ENCODE peak calls at places on chromosomes 1 and 21, in five cellular contexts. U, G, R, V and J are unnamed samples.

GRCh38 chr1:87305762-87306161 is 22.9 kb upstream of the LMO4 start:
- DNase-seq in U (no peak), G (no peak), R (no peak), V (peak; percentile 35), J (no peak)

GRCh38 chr1:200512191-200512590 is 102.4 kb upstream of the ZNF281 start:
- DNase-seq in U (no peak), G (no peak), R (no peak), V (peak; percentile 91), J (no peak)

GRCh38 chr1:236494586-236495207 is 29.1 kb upstream of the LGALS8 start:
- DNase-seq in U (no peak), G (no peak), R (no peak), V (peak; percentile 32), J (no peak)

GRCh38 chr1:33822396-33822795 is 41.5 kb upstream of the HMGB4 start:
- DNase-seq in U (no peak), G (no peak), R (no peak), V (no peak), J (no peak)

GRCh38 chr21:19507682-19508260 is 1104.2 kb upstream of the TMPRSS15 start:
- DNase-seq in U (no peak), G (no peak), R (no peak), V (no peak), J (no peak)

GRCh38 chr21:46634966-46635323 is 529 bp upstream of the PRMT2 start:
- DNase-seq in U (no peak), G (no peak), R (no peak), V (peak; percentile 92), J (peak; percentile 52)

GRCh38 chr1:204507317-204508105 is 8.7 kb upstream of the MDM4 start:
- DNase-seq in U (peak; percentile 87), G (peak; percentile 52), R (no peak), V (peak; percentile 66), J (no peak)

GRCh38 chr1:169108897-169109560 is 2.5 kb downstream of the ATP1B1 start:
- DNase-seq in U (no peak), G (peak; percentile 65), R (no peak), V (no peak), J (no peak)

GRCh38 chr1:69595486-69595885 is 27.8 kb downstream of the LRRC7 start:
- DNase-seq in U (no peak), G (no peak), R (no peak), V (no peak), J (no peak)

GRCh38 chr1:81305997-81306452 is 494.7 kb upstream of the ADGRL2 start:
- DNase-seq in U (no peak), G (no peak), R (no peak), V (peak; percentile 54), J (no peak)

GRCh38 chr1:209207701-209208286 is 375.7 kb upstream of the CAMK1G start:
- DNase-seq in U (peak; percentile 84), G (peak; percentile 73), R (peak; percentile 56), V (peak; percentile 88), J (peak; percentile 53)

GRCh38 chr1:63653971-63654370 is 60.8 kb downstream of the PGM1 start:
- DNase-seq in U (no peak), G (no peak), R (no peak), V (no peak), J (no peak)

GRCh38 chr1:55893155-55893554 is 678.0 kb upstream of the USP24 start:
- DNase-seq in U (no peak), G (no peak), R (no peak), V (peak; percentile 63), J (no peak)

GRCh38 chr21:26177187-26177586 is 6.6 kb upstream of the APP start:
- DNase-seq in U (no peak), G (no peak), R (no peak), V (peak; percentile 35), J (no peak)

GRCh38 chr1:61067446-61067845 is 14.9 kb upstream of the NFIA start:
- DNase-seq in U (no peak), G (no peak), R (no peak), V (peak; percentile 23), J (no peak)

GRCh38 chr1:22884806-22885559 is 87.7 kb downstream of the LACTBL1 start:
- DNase-seq in U (no peak), G (no peak), R (no peak), V (no peak), J (no peak)

GRCh38 chr1:184416921-184417320 is 30.1 kb downstream of the C1orf21 start:
- DNase-seq in U (no peak), G (no peak), R (no peak), V (no peak), J (no peak)

GRCh38 chr1:30171956-30172694 is 551.3 kb downstream of the MATN1 start:
- DNase-seq in U (no peak), G (no peak), R (no peak), V (no peak), J (no peak)

GRCh38 chr1:181149326-181150000 is 61.0 kb downstream of the IER5 start:
- DNase-seq in U (no peak), G (no peak), R (no peak), V (no peak), J (no peak)

GRCh38 chr1:104467590-104467989 is 717.9 kb downstream of the AMY1C start:
- DNase-seq in U (no peak), G (no peak), R (no peak), V (no peak), J (no peak)

GRCh38 chr1:217379338-217379737 is 251.6 kb downstream of the GPATCH2 start:
- DNase-seq in U (no peak), G (no peak), R (no peak), V (no peak), J (no peak)

GRCh38 chr21:32096411-32096810 is 182.4 kb downstream of the MIS18A start:
- DNase-seq in U (peak; percentile 68), G (no peak), R (no peak), V (peak; percentile 14), J (no peak)

GRCh38 chr1:230132758-230133157 is 65.7 kb downstream of the GALNT2 start:
- DNase-seq in U (no peak), G (no peak), R (no peak), V (no peak), J (no peak)
- H3K4me1 ChIP-seq in U (no peaks in the 10 kb centered on the region), G (peaks cover 2% of the 10 kb centered on the region), R (peaks cover 42% of the 10 kb centered on the region), V (peaks cover 12% of the 10 kb centered on the region), J (peaks cover 14% of the 10 kb centered on the region)

DNA sequence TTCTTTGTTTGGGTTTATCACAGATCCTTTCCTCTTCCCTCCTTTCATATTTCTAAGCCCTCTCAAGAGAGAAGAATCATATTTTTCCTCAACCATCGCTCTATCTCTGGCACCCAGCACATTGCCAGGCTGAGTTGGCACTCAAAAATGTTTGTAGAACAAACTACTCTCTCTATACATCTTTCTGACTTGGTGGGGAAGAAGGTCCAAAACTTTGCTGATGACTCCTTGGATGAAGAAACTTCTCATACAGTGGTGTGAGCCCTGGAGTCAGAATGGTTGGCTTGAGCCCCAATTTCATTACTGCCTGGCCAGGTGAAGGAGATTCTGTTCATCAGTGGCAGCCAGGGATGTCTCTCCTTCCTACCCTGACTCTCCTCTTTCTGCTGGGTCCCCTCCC is 11.9 kb downstream of the ALX3 start:
- DNase-seq in U (no peak), G (no peak), R (no peak), V (peak; percentile 55), J (no peak)
- H3K4me1 ChIP-seq in U (no peaks in the 10 kb centered on the region), G (peaks cover 11% of the 10 kb centered on the region), R (no peaks in the 10 kb centered on the region), V (peaks cover 49% of the 10 kb centered on the region), J (no peaks in the 10 kb centered on the region)

GRCh38 chr1:84541679-84542078 is 32.6 kb downstream of the CTBS start:
- DNase-seq in U (no peak), G (no peak), R (no peak), V (no peak), J (no peak)
- H3K4me1 ChIP-seq in U (no peaks in the 10 kb centered on the region), G (no peaks in the 10 kb centered on the region), R (no peaks in the 10 kb centered on the region), V (no peaks in the 10 kb centered on the region), J (no peaks in the 10 kb centered on the region)

GRCh38 chr1:34925730-34926129 is 3.7 kb downstream of the DLGAP3 start:
- DNase-seq in U (no peak), G (no peak), R (no peak), V (no peak), J (no peak)

GRCh38 chr1:34926894-34927293 is 2.6 kb downstream of the DLGAP3 start:
- DNase-seq in U (peak; percentile 58), G (no peak), R (no peak), V (no peak), J (no peak)

GRCh38 chr1:34924759-34925555 is 4.5 kb downstream of the DLGAP3 start:
- DNase-seq in U (peak; percentile 72), G (peak; percentile 72), R (peak; percentile 64), V (peak; percentile 83), J (peak; percentile 44)

GRCh38 chr1:34927316-34927715 is 2.1 kb downstream of the DLGAP3 start:
- DNase-seq in U (no peak), G (no peak), R (no peak), V (no peak), J (peak; percentile 32)

DNA sequence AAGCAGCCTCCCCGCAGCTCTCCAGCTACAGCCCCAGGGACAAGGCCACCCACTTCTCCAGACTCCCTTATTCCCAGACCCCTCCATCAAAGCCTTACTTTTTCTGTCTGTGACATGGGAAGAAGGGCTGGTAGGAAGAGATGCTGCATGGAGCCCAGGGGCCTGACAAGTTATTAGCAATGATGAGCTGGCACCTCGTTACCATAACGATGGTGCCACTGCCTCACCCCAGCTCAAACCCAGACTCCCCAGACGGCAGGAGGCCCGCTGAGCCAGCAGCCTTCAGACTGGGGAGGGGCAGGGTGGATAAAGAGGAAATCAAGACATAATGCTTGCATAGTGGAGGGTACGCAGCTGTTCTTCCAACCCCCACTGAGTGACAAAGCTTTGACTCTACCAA is 3.3 kb downstream of the DLGAP3 start:
- DNase-seq in U (no peak), G (no peak), R (no peak), V (no peak), J (no peak)
- H3K4me1 ChIP-seq in U (peaks cover 9% of the 10 kb centered on the region), G (peaks cover 3% of the 10 kb centered on the region), R (no peaks in the 10 kb centered on the region), V (no peaks in the 10 kb centered on the region), J (peaks cover 14% of the 10 kb centered on the region)

GRCh38 chr1:226884966-226885820 is 14.8 kb downstream of the PSEN2 start:
- DNase-seq in U (no peak), G (no peak), R (no peak), V (no peak), J (no peak)

GRCh38 chr1:226882631-226883409 is 12.4 kb downstream of the PSEN2 start:
- DNase-seq in U (no peak), G (no peak), R (no peak), V (peak; percentile 45), J (no peak)

GRCh38 chr1:226884116-226884515 is 13.7 kb downstream of the PSEN2 start:
- DNase-seq in U (no peak), G (no peak), R (no peak), V (no peak), J (no peak)

GRCh38 chr1:226882187-226882586 is 11.8 kb downstream of the PSEN2 start:
- DNase-seq in U (no peak), G (no peak), R (no peak), V (no peak), J (no peak)

DNA sequence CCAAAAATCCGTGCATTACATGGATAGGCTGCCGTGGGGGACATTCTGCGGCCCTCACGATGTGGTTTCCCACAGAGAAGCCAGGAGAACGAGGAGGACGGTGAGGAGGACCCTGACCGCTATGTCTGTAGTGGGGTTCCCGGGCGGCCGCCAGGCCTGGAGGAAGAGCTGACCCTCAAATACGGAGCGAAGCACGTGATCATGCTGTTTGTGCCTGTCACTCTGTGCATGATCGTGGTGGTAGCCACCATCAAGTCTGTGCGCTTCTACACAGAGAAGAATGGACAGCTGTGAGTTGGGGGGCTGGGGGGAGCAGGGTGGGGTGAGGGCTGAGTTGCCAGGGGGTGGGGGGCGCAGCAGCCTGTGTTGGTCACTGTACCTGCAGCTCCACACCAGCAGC is 13.2 kb downstream of the PSEN2 start:
- DNase-seq in U (no peak), G (no peak), R (no peak), V (no peak), J (no peak)
- H3K4me1 ChIP-seq in U (peaks cover 2% of the 10 kb centered on the region), G (peaks cover 7% of the 10 kb centered on the region), R (peaks cover 13% of the 10 kb centered on the region), V (no peaks in the 10 kb centered on the region), J (peaks cover 48% of the 10 kb centered on the region)